ENCODE peak calls at places on chromosomes 11 and 22, in six cellular contexts. One of them, this sample, is unnamed.

GRCh38 chr11:2521681-2522630 is 77.1 kb downstream of the KCNQ1 start:
- DNase-seq in neuronal stem cell: no peak
- DNase-seq in H9: peak
- DNase-seq in IMR-90: no peak
- DNase-seq in mesendoderm: no peak
- DNase-seq in H1: no peak
- DNase-seq in this sample: no peak

GRCh38 chr11:79255965-79256364 is 184.9 kb downstream of the TENM4 start:
- DNase-seq in neuronal stem cell: no peak
- DNase-seq in H9: no peak
- DNase-seq in IMR-90: no peak
- DNase-seq in mesendoderm: no peak
- DNase-seq in H1: no peak
- DNase-seq in this sample: no peak

GRCh38 chr22:37549704-37550059 is 10.6 kb upstream of the CDC42EP1 start:
- DNase-seq in neuronal stem cell: no peak
- DNase-seq in H9: no peak
- DNase-seq in IMR-90: peak
- DNase-seq in mesendoderm: peak
- DNase-seq in H1: no peak
- DNase-seq in this sample: peak

GRCh38 chr22:46547179-46547882 is 9.9 kb upstream of the CELSR1 start:
- DNase-seq in neuronal stem cell: no peak
- DNase-seq in H9: no peak
- DNase-seq in IMR-90: peak
- DNase-seq in mesendoderm: no peak
- DNase-seq in H1: no peak
- DNase-seq in this sample: peak

GRCh38 chr11:119081682-119082081 is 3.0 kb upstream of the HMBS start:
- DNase-seq in neuronal stem cell: no peak
- DNase-seq in H9: no peak
- DNase-seq in IMR-90: no peak
- DNase-seq in mesendoderm: no peak
- DNase-seq in H1: no peak
- DNase-seq in this sample: no peak

GRCh38 chr11:97909544-97910394 is 1111.0 kb upstream of the CNTN5 start:
- DNase-seq in neuronal stem cell: no peak
- DNase-seq in H9: no peak
- DNase-seq in IMR-90: peak
- DNase-seq in mesendoderm: no peak
- DNase-seq in H1: no peak
- DNase-seq in this sample: peak

GRCh38 chr11:65866524-65867283 is 5.9 kb downstream of the EFEMP2 start:
- DNase-seq in neuronal stem cell: no peak
- DNase-seq in H9: no peak
- DNase-seq in IMR-90: no peak
- DNase-seq in mesendoderm: no peak
- DNase-seq in H1: no peak
- DNase-seq in this sample: no peak

GRCh38 chr22:26479043-26479791 is 4.4 kb downstream of the HPS4 start:
- DNase-seq in neuronal stem cell: no peak
- DNase-seq in H9: no peak
- DNase-seq in IMR-90: no peak
- DNase-seq in mesendoderm: no peak
- DNase-seq in H1: no peak
- DNase-seq in this sample: no peak

GRCh38 chr11:59918494-59918893 is 19.7 kb upstream of the OOSP1 start:
- DNase-seq in neuronal stem cell: no peak
- DNase-seq in H9: no peak
- DNase-seq in IMR-90: no peak
- DNase-seq in mesendoderm: no peak
- DNase-seq in H1: no peak
- DNase-seq in this sample: peak

GRCh38 chr11:45168366-45169130 is 22.1 kb downstream of the PRDM11 start:
- DNase-seq in neuronal stem cell: no peak
- DNase-seq in H9: no peak
- DNase-seq in IMR-90: no peak
- DNase-seq in mesendoderm: no peak
- DNase-seq in H1: no peak
- DNase-seq in this sample: no peak

DNA sequence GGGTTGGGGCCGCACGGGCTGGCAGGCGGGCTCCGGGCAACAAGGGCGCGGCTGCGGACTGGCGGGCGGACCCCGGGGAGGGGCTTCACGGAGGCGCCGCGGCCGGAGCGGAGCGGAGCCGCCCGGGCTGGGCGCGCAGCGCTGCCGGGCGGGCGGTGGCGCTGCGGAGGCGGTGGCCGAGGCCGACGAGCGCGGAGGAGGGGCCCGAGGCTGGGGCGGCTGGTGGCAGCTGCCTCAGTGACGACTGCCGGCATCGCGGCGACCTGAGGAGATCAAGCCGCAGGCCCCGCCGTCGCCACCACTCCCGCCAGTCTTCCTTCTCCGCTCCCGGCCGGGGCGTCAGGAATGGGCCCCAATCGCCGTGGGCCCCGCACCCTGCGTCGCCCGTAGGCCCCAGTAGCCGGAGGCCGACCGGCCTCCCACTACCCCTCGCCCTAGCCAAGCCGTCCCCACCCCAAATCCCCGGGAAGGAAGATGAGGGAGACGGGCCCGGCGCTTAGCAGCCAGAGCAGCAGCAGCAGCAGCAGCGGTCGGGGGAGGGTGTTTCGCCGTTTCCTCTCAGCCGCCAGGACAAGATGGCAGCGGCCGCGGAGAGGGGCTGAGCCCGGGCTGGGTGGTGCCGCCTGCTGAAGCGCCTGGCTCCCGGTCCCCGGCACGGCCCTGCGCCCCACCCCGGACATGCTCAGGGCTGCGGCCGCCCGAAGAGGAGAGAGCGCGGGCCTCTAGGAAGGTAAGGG is at the start of gene HIPK3:
- DNase-seq in neuronal stem cell: peak
- DNase-seq in H9: peak
- DNase-seq in IMR-90: peak
- DNase-seq in mesendoderm: peak
- DNase-seq in H1: peak
- DNase-seq in this sample: peak
- H3K23ac ChIP-seq in neuronal stem cell: peak
- H3K23ac ChIP-seq in H9: no peak
- H3K23ac ChIP-seq in IMR-90: peak
- H3K23ac ChIP-seq in mesendoderm: peak
- H3K23ac ChIP-seq in H1: no peak
- H3K23ac ChIP-seq in this sample: peak

DNA sequence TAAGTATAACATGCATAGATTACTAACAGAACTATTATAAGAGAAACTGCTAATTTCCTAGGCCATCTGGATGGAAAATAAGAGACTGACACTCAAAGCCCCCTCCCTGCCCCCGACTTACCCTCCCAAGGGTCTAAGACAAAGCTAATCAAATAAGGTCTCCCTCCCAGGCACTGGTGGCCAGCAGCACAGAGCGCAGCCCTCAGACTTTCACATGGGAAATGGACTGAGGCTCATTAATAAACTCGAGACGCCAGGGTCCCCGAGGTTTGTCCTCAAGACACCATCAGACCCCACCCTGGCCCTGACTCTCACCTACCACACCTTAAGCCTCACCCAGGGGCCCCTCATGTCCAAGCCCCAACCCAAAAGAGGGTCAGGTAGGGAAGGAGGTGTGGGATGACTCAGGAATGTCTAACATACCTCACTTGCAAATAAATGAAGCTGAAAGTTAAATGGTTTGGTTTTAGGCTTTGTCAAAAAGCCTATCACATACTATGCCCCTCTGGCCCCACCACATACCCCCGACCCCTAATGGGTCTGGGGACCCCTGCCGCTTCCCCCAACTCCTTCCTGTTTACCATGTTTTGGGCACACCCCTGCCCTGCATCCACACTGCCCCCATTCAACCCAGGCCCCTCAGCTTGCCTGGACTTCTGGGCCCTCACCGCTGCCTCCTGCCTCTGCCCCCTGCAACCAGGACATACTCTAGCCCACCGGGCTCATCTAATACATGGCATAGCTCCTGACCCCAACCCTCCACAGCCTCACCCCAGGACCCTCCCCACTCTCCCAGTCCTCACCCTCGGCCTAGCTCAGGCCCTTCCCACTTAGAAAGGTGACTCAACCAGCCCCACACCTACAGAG is 11.4 kb downstream of the ARAP1 start:
- DNase-seq in neuronal stem cell: no peak
- DNase-seq in H9: no peak
- DNase-seq in IMR-90: no peak
- DNase-seq in mesendoderm: peak
- DNase-seq in H1: no peak
- DNase-seq in this sample: no peak
- H3K9ac ChIP-seq in neuronal stem cell: peak
- H3K9ac ChIP-seq in H9: no peak
- H3K9ac ChIP-seq in IMR-90: no peak
- H3K9ac ChIP-seq in mesendoderm: peak
- H3K9ac ChIP-seq in H1: no peak
- H3K9ac ChIP-seq in this sample: peak

DNA sequence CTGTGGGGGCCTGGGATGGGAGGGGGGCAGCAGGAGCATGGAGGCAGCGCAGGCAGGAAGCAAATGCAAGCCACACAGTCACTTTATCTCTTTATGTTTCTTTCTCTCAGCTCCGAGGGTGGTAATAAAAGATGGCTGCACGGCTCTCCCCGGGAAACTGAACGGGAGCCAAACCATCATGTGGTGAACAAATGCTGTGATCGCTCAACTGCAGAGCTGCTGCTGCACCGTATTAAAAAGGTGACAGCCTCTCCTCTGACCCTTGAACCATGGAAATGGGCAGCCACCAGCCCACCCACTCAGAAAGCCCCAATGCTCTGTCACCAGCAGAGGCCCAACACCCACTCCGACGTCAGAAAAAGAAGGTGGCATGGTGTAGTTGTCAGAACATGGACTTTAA is 110.0 kb downstream of the TIMP3 start:
- DNase-seq in neuronal stem cell: no peak
- DNase-seq in H9: no peak
- DNase-seq in IMR-90: no peak
- DNase-seq in mesendoderm: no peak
- DNase-seq in H1: no peak
- DNase-seq in this sample: no peak
- H3K23ac ChIP-seq in neuronal stem cell: no peak
- H3K23ac ChIP-seq in H9: no peak
- H3K23ac ChIP-seq in IMR-90: no peak
- H3K23ac ChIP-seq in mesendoderm: no peak
- H3K23ac ChIP-seq in H1: no peak
- H3K23ac ChIP-seq in this sample: no peak

DNA sequence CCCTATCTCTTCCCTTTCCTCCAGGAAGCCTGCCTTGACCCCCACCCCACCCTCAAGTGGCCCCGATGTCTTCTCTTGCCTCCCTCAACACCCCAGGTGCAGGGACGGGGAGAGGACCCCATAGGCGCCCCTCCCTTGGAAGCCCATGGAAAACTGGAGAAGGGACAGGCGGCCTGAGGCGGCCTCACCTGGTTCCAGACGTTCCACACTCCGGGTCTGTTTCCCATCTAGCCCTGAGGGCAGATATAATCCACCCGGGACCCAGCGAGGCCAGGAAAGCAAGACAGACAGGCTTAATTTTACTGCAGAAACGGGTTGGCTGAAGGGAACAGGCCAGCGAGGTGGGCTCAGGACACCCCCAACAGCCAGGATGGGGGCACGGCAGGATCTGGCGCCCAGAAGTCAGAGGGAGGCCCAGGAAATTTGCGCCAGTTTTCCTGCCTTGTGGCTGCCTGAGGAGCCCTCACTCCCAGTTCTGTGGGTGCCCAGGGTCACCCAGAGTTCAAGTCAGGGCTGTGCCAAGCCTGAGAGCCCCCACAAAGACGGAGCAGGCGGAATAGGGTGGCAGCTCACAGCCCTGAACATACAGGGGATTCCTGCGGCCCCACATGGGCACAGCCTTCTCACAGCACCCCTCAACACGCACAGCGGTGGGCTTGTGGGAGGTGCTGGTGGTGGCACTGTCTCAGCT is 3.0 kb upstream of the SIGIRR start:
- DNase-seq in neuronal stem cell: no peak
- DNase-seq in H9: no peak
- DNase-seq in IMR-90: no peak
- DNase-seq in mesendoderm: no peak
- DNase-seq in H1: no peak
- DNase-seq in this sample: no peak
- H3K9ac ChIP-seq in neuronal stem cell: peak
- H3K9ac ChIP-seq in H9: no peak
- H3K9ac ChIP-seq in IMR-90: no peak
- H3K9ac ChIP-seq in mesendoderm: peak
- H3K9ac ChIP-seq in H1: no peak
- H3K9ac ChIP-seq in this sample: no peak

GRCh38 chr11:121479839-121480238 is 27.1 kb upstream of the SORL1-AS1 start:
- DNase-seq in neuronal stem cell: no peak
- DNase-seq in H9: no peak
- DNase-seq in IMR-90: no peak
- DNase-seq in mesendoderm: no peak
- DNase-seq in H1: no peak
- DNase-seq in this sample: no peak

GRCh38 chr11:121479355-121479754 is 26.6 kb upstream of the SORL1-AS1 start:
- DNase-seq in neuronal stem cell: no peak
- DNase-seq in H9: peak
- DNase-seq in IMR-90: no peak
- DNase-seq in mesendoderm: peak
- DNase-seq in H1: peak
- DNase-seq in this sample: no peak

GRCh38 chr11:121478226-121478894 is 25.6 kb upstream of the SORL1-AS1 start:
- DNase-seq in neuronal stem cell: no peak
- DNase-seq in H9: no peak
- DNase-seq in IMR-90: no peak
- DNase-seq in mesendoderm: no peak
- DNase-seq in H1: no peak
- DNase-seq in this sample: no peak

GRCh38 chr11:121476379-121477032 is 23.7 kb upstream of the SORL1-AS1 start:
- DNase-seq in neuronal stem cell: no peak
- DNase-seq in H9: no peak
- DNase-seq in IMR-90: no peak
- DNase-seq in mesendoderm: no peak
- DNase-seq in H1: no peak
- DNase-seq in this sample: no peak

DNA sequence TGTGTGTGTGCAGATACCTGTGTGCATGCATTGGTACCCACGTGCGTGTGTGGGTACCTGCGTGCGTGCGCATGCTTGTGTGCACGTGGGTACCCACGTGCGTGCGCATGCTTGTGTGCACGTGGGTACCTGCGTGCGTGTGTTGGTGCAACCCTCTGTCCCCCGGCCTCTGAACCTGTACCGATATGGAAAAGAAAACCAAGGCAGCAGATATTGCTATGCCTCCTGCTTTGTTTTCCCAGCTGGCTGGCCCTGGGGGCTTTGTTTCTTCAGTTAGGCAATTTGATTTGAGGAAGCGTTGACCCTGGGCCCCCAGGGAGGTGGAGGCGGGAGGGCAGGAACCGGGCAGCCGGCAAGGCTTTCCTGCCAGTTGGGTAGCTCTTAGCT is 26.1 kb upstream of the SORL1-AS1 start:
- DNase-seq in neuronal stem cell: no peak
- DNase-seq in H9: peak
- DNase-seq in IMR-90: no peak
- DNase-seq in mesendoderm: no peak
- DNase-seq in H1: no peak
- DNase-seq in this sample: no peak
- H3K23ac ChIP-seq in neuronal stem cell: peak
- H3K23ac ChIP-seq in H9: peak
- H3K23ac ChIP-seq in IMR-90: no peak
- H3K23ac ChIP-seq in mesendoderm: peak
- H3K23ac ChIP-seq in H1: peak
- H3K23ac ChIP-seq in this sample: no peak